ENCODE peak calls at places on chromosome 11, in nine cellular contexts. T, C, H, J, E, M, N, B and W are unnamed samples.

GRCh38 chr11:15941206-15941770 is 415.1 kb downstream of the SOX6 start:
- DNase-seq in C (no peak), J (no peak), H (no peak), B (no peak), N (no peak), T (no peak), M (no peak), E (peak; percentile 23), W (no peak)

GRCh38 chr11:10413268-10413667 is 41.8 kb upstream of the AMPD3 start:
- DNase-seq in E (peak; percentile 39), T (no peak), C (no peak), B (no peak), N (peak; percentile 32), H (peak; percentile 43), J (peak; percentile 86), M (no peak), W (no peak)

GRCh38 chr11:109071712-109072524 is 350.1 kb upstream of the C11orf87 start:
- DNase-seq in J (peak; percentile 4), E (peak; percentile 83), M (peak; percentile 93), C (no peak), B (no peak), N (no peak), H (no peak), T (no peak), W (no peak)

GRCh38 chr11:128725630-128726461 is 32.0 kb downstream of the FLI1 start:
- DNase-seq in J (peak; percentile 97), E (peak; percentile 67), M (no peak), T (no peak), H (peak; percentile 89), B (no peak), N (no peak), C (no peak), W (no peak)

GRCh38 chr11:32002311-32002710 is 88.6 kb upstream of the RCN1 start:
- DNase-seq in M (no peak), T (no peak), J (no peak), N (no peak), C (no peak), H (no peak), B (no peak), E (no peak), W (no peak)

GRCh38 chr11:102850973-102851745 is 7.8 kb upstream of the MMP3 start:
- DNase-seq in B (no peak), C (no peak), J (no peak), H (no peak), T (peak; percentile 46), M (no peak), E (peak; percentile 84), N (no peak), W (no peak)

GRCh38 chr11:45374632-45375031 is 88.5 kb upstream of the SYT13 start:
- DNase-seq in C (no peak), B (no peak), M (no peak), T (no peak), N (peak; percentile 4), J (no peak), E (no peak), H (peak; percentile 72), W (no peak)

GRCh38 chr11:1389932-1390587 is at the start of gene BRSK2:
- DNase-seq in J (no peak), C (no peak), N (no peak), E (no peak), T (no peak), H (no peak), B (no peak), M (no peak), W (peak; percentile 59)

GRCh38 chr11:131785801-131786200 is 415.4 kb downstream of the NTM start:
- DNase-seq in C (no peak), E (no peak), M (peak; percentile 30), J (no peak), N (no peak), H (no peak), B (no peak), T (no peak), W (no peak)

GRCh38 chr11:210122-210802 is 2.8 kb downstream of the RIC8A start:
- DNase-seq in B (no peak), T (peak; percentile 34), H (no peak), E (peak; percentile 88), C (no peak), J (no peak), N (no peak), M (no peak), W (no peak)

GRCh38 chr11:4103269-4103668 is 8.7 kb downstream of the RRM1 start:
- DNase-seq in N (no peak), E (no peak), H (no peak), B (no peak), M (no peak), T (no peak), J (no peak), C (no peak), W (no peak)

GRCh38 chr11:102837151-102837550 is 6.3 kb downstream of the MMP3 start:
- DNase-seq in T (no peak), B (no peak), N (no peak), E (no peak), M (no peak), H (no peak), C (no peak), J (no peak), W (no peak)